ENCODE peak calls at places on chromosome 1, in ten cellular contexts. T is HT1080; A is AG09319; R is CD8-positive, alpha-beta memory T cell; H is activated CD8-positive, alpha-beta memory T cell treated with anti-CD3 and anti-CD28 coated beads, Interleukin-2, amount 50 U/mL, for 4 hours; E is activated naive CD4-positive, alpha-beta T cell; Q is heart left ventricle; P is ovary; U is ELR; Z is NCI-H1930. C is an unnamed sample.

GRCh38 chr1:109849670-109850069 is 61.0 kb upstream of the CSF1 start:
- DNase-seq in U (no peak), A (no peak), Q (no peak), E (no peak), P (no peak), H (no peak), T (no peak), R (no peak), Z (no peak), C (no peak)

GRCh38 chr1:119878171-119878570 is 18.1 kb downstream of the ADAM30 start:
- DNase-seq in R (no peak), T (no peak), U (no peak), Q (no peak), Z (no peak), H (no peak), E (no peak), A (no peak), P (no peak), C (no peak)

GRCh38 chr1:12097321-12097720 is 34.2 kb downstream of the TNFRSF8 start:
- DNase-seq in Z (no peak), P (no peak), Q (no peak), E (no peak), H (no peak), T (no peak), R (no peak), A (no peak), U (peak), C (no peak)

GRCh38 chr1:70429219-70429618 is 18.2 kb downstream of the CTH start:
- DNase-seq in Q (no peak), E (no peak), T (no peak), U (peak), R (no peak), H (no peak), Z (no peak), A (no peak), P (no peak), C (no peak)

GRCh38 chr1:226432586-226433360 is 24.9 kb upstream of the PARP1 start:
- DNase-seq in T (no peak), U (no peak), Q (no peak), E (no peak), R (no peak), Z (no peak), P (no peak), A (no peak), H (no peak), C (no peak)

GRCh38 chr1:50097041-50097739 is 11.5 kb upstream of the ELAVL4 start:
- DNase-seq in Z (no peak), Q (no peak), H (no peak), U (no peak), T (no peak), P (no peak), A (no peak), E (no peak), R (no peak), C (no peak)

GRCh38 chr1:87642581-87643129 is 314.0 kb downstream of the LMO4 start:
- DNase-seq in H (no peak), U (no peak), R (no peak), P (no peak), A (no peak), Z (no peak), T (peak), Q (no peak), E (no peak), C (no peak)

GRCh38 chr1:218895064-218895587 is 278.6 kb upstream of the LYPLAL1 start:
- DNase-seq in T (no peak), H (no peak), Q (no peak), P (no peak), E (no peak), Z (no peak), R (no peak), A (no peak), U (no peak), C (no peak)

GRCh38 chr1:89271616-89272015 is 1.0 kb downstream of the GBP5 start:
- DNase-seq in A (peak), R (no peak), H (no peak), Q (no peak), U (peak), E (no peak), Z (no peak), P (no peak), T (peak), C (no peak)

C was measured in GM10248.